ENCODE peak calls at places on chromosomes 2 and 18, in four cellular contexts. T is GM04503, Z is astrocyte of the cerebellum, O is right lobe of liver. E is an unnamed sample.

GRCh38 chr2:24009680-24010476 is at the start of gene MFSD2B:
- DNase-seq in T (no peak), O (no peak), Z (no peak), E (no peak)

GRCh38 chr2:170587937-170588336 is 127.2 kb upstream of the SP5 start:
- DNase-seq in O (no peak), Z (no peak), T (no peak), E (no peak)

GRCh38 chr18:63043516-63043915 is 276.1 kb downstream of the BCL2 start:
- DNase-seq in T (no peak), O (no peak), Z (no peak), E (no peak)

GRCh38 chr2:220334871-220335590 is 707.6 kb downstream of the SLC4A3 start:
- DNase-seq in T (no peak), Z (no peak), O (no peak), E (no peak)

GRCh38 chr2:66434679-66435548 is at the start of gene MEIS1:
- DNase-seq in T (peak; percentile 94), O (peak; percentile 94), Z (peak; percentile 94), E (peak; percentile 73)

GRCh38 chr18:48539406-48540328 is 836 bp downstream of the CTIF start:
- DNase-seq in Z (no peak), O (peak; percentile 65), T (no peak), E (peak; percentile 57)

GRCh38 chr2:220670461-220670979 is 901.6 kb downstream of the EPHA4 start:
- DNase-seq in O (no peak), Z (no peak), T (no peak), E (no peak)

GRCh38 chr2:9423922-9424272 is 443 bp downstream of the CPSF3 start:
- DNase-seq in Z (no peak), T (no peak), O (no peak), E (peak; percentile 35)

GRCh38 chr2:231662811-231663457 is 45.4 kb upstream of the PTMA start:
- DNase-seq in T (no peak), O (no peak), Z (no peak), E (no peak)